ENCODE peak calls at places on chromosome 1, in five cellular contexts. One of them, this sample, is unnamed.

GRCh38 chr1:155884028-155884950 is 24.9 kb downstream of the SYT11 start:
- DNase-seq in HEK293T: no peak
- DNase-seq in NCI-H1092 treated with DMSO at 0.1 percent for 48 hours: no peak
- DNase-seq in effector memory CD4-positive, alpha-beta T cell: no peak
- DNase-seq in HS-27A: no peak
- DNase-seq in this sample: no peak

GRCh38 chr1:38000529-38001453 is 4.5 kb downstream of the FHL3 start:
- DNase-seq in HEK293T: no peak
- DNase-seq in NCI-H1092 treated with DMSO at 0.1 percent for 48 hours: no peak
- DNase-seq in effector memory CD4-positive, alpha-beta T cell: no peak
- DNase-seq in HS-27A: peak; percentile 83
- DNase-seq in this sample: no peak

GRCh38 chr1:157776971-157777386 is at the start of gene FCRL2:
- DNase-seq in HEK293T: no peak
- DNase-seq in NCI-H1092 treated with DMSO at 0.1 percent for 48 hours: no peak
- DNase-seq in effector memory CD4-positive, alpha-beta T cell: no peak
- DNase-seq in HS-27A: no peak
- DNase-seq in this sample: peak; percentile 32

GRCh38 chr1:101043776-101044175 is 18.2 kb upstream of the DPH5 start:
- DNase-seq in HEK293T: no peak
- DNase-seq in NCI-H1092 treated with DMSO at 0.1 percent for 48 hours: no peak
- DNase-seq in effector memory CD4-positive, alpha-beta T cell: no peak
- DNase-seq in HS-27A: no peak
- DNase-seq in this sample: no peak

GRCh38 chr1:54153548-54154439 is 994 bp upstream of the CDCP2 start:
- DNase-seq in HEK293T: peak; percentile 48
- DNase-seq in NCI-H1092 treated with DMSO at 0.1 percent for 48 hours: no peak
- DNase-seq in effector memory CD4-positive, alpha-beta T cell: no peak
- DNase-seq in HS-27A: no peak
- DNase-seq in this sample: no peak

GRCh38 chr1:167800241-167800640 is 78.5 kb downstream of the MPZL1 start:
- DNase-seq in HEK293T: no peak
- DNase-seq in NCI-H1092 treated with DMSO at 0.1 percent for 48 hours: no peak
- DNase-seq in effector memory CD4-positive, alpha-beta T cell: no peak
- DNase-seq in HS-27A: no peak
- DNase-seq in this sample: no peak

GRCh38 chr1:173097001-173097400 is 46.3 kb upstream of the TNFSF18 start:
- DNase-seq in HEK293T: no peak
- DNase-seq in NCI-H1092 treated with DMSO at 0.1 percent for 48 hours: no peak
- DNase-seq in effector memory CD4-positive, alpha-beta T cell: no peak
- DNase-seq in HS-27A: no peak
- DNase-seq in this sample: no peak

GRCh38 chr1:155069551-155070391 is 6.2 kb downstream of the EFNA4 start:
- DNase-seq in HEK293T: no peak
- DNase-seq in NCI-H1092 treated with DMSO at 0.1 percent for 48 hours: peak; percentile 93
- DNase-seq in effector memory CD4-positive, alpha-beta T cell: no peak
- DNase-seq in HS-27A: no peak
- DNase-seq in this sample: no peak

GRCh38 chr1:81428998-81429397 is 371.7 kb upstream of the ADGRL2 start:
- DNase-seq in HEK293T: no peak
- DNase-seq in NCI-H1092 treated with DMSO at 0.1 percent for 48 hours: no peak
- DNase-seq in effector memory CD4-positive, alpha-beta T cell: no peak
- DNase-seq in HS-27A: no peak
- DNase-seq in this sample: no peak

GRCh38 chr1:97094257-97094972 is 372.8 kb downstream of the PTBP2 start:
- DNase-seq in HEK293T: no peak
- DNase-seq in NCI-H1092 treated with DMSO at 0.1 percent for 48 hours: no peak
- DNase-seq in effector memory CD4-positive, alpha-beta T cell: no peak
- DNase-seq in HS-27A: peak; percentile 50
- DNase-seq in this sample: no peak

GRCh38 chr1:43214465-43215444 is 42.6 kb downstream of the CFAP57 start:
- DNase-seq in HEK293T: no peak
- DNase-seq in NCI-H1092 treated with DMSO at 0.1 percent for 48 hours: no peak
- DNase-seq in effector memory CD4-positive, alpha-beta T cell: no peak
- DNase-seq in HS-27A: no peak
- DNase-seq in this sample: no peak

GRCh38 chr1:201126832-201127754 is at the start of gene ASCL5:
- DNase-seq in HEK293T: no peak
- DNase-seq in NCI-H1092 treated with DMSO at 0.1 percent for 48 hours: peak; percentile 75
- DNase-seq in effector memory CD4-positive, alpha-beta T cell: no peak
- DNase-seq in HS-27A: no peak
- DNase-seq in this sample: no peak

GRCh38 chr1:236239186-236239585 is 42.6 kb downstream of the ERO1B start:
- DNase-seq in HEK293T: no peak
- DNase-seq in NCI-H1092 treated with DMSO at 0.1 percent for 48 hours: no peak
- DNase-seq in effector memory CD4-positive, alpha-beta T cell: no peak
- DNase-seq in HS-27A: no peak
- DNase-seq in this sample: no peak

GRCh38 chr1:215466361-215466760 is 100.7 kb upstream of the KCTD3 start:
- DNase-seq in HEK293T: no peak
- DNase-seq in NCI-H1092 treated with DMSO at 0.1 percent for 48 hours: no peak
- DNase-seq in effector memory CD4-positive, alpha-beta T cell: no peak
- DNase-seq in HS-27A: no peak
- DNase-seq in this sample: no peak

GRCh38 chr1:113930499-113931161 is 1.5 kb downstream of the HIPK1 start:
- DNase-seq in HEK293T: peak; percentile 42
- DNase-seq in NCI-H1092 treated with DMSO at 0.1 percent for 48 hours: no peak
- DNase-seq in effector memory CD4-positive, alpha-beta T cell: peak; percentile 83
- DNase-seq in HS-27A: no peak
- DNase-seq in this sample: peak; percentile 66

GRCh38 chr1:230176871-230177411 is 109.9 kb downstream of the GALNT2 start:
- DNase-seq in HEK293T: no peak
- DNase-seq in NCI-H1092 treated with DMSO at 0.1 percent for 48 hours: peak; percentile 95
- DNase-seq in effector memory CD4-positive, alpha-beta T cell: no peak
- DNase-seq in HS-27A: no peak
- DNase-seq in this sample: no peak

GRCh38 chr1:3657096-3657475 is 4.8 kb downstream of the TP73 start:
- DNase-seq in HEK293T: no peak
- DNase-seq in NCI-H1092 treated with DMSO at 0.1 percent for 48 hours: no peak
- DNase-seq in effector memory CD4-positive, alpha-beta T cell: no peak
- DNase-seq in HS-27A: no peak
- DNase-seq in this sample: no peak

GRCh38 chr1:181423301-181423918 is 59.9 kb upstream of the CACNA1E start:
- DNase-seq in HEK293T: peak; percentile 70
- DNase-seq in NCI-H1092 treated with DMSO at 0.1 percent for 48 hours: peak; percentile 85
- DNase-seq in effector memory CD4-positive, alpha-beta T cell: no peak
- DNase-seq in HS-27A: no peak
- DNase-seq in this sample: no peak

GRCh38 chr1:170770254-170770653 is 106.3 kb downstream of the PRRX1 start:
- DNase-seq in HEK293T: no peak
- DNase-seq in NCI-H1092 treated with DMSO at 0.1 percent for 48 hours: no peak
- DNase-seq in effector memory CD4-positive, alpha-beta T cell: no peak
- DNase-seq in HS-27A: no peak
- DNase-seq in this sample: no peak

GRCh38 chr1:171226757-171227370 is 21.4 kb upstream of the FMO1 start:
- DNase-seq in HEK293T: peak; percentile 68
- DNase-seq in NCI-H1092 treated with DMSO at 0.1 percent for 48 hours: peak; percentile 69
- DNase-seq in effector memory CD4-positive, alpha-beta T cell: no peak
- DNase-seq in HS-27A: no peak
- DNase-seq in this sample: no peak

GRCh38 chr1:169392406-169392805 is 24.4 kb downstream of the BLZF1 start:
- DNase-seq in HEK293T: no peak
- DNase-seq in NCI-H1092 treated with DMSO at 0.1 percent for 48 hours: no peak
- DNase-seq in effector memory CD4-positive, alpha-beta T cell: no peak
- DNase-seq in HS-27A: no peak
- DNase-seq in this sample: no peak

GRCh38 chr1:68442822-68443556 is 6.8 kb downstream of the RPE65 start:
- DNase-seq in HEK293T: peak; percentile 71
- DNase-seq in NCI-H1092 treated with DMSO at 0.1 percent for 48 hours: no peak
- DNase-seq in effector memory CD4-positive, alpha-beta T cell: no peak
- DNase-seq in HS-27A: peak; percentile 55
- DNase-seq in this sample: peak; percentile 17

GRCh38 chr1:94963864-94964263 is 37.0 kb upstream of the CNN3 start:
- DNase-seq in HEK293T: no peak
- DNase-seq in NCI-H1092 treated with DMSO at 0.1 percent for 48 hours: no peak
- DNase-seq in effector memory CD4-positive, alpha-beta T cell: no peak
- DNase-seq in HS-27A: no peak
- DNase-seq in this sample: no peak

GRCh38 chr1:228940931-228941330 is 205.7 kb downstream of the RHOU start:
- DNase-seq in HEK293T: no peak
- DNase-seq in NCI-H1092 treated with DMSO at 0.1 percent for 48 hours: no peak
- DNase-seq in effector memory CD4-positive, alpha-beta T cell: no peak
- DNase-seq in HS-27A: no peak
- DNase-seq in this sample: no peak

GRCh38 chr1:44217809-44218410 is 4.6 kb downstream of the DMAP1 start:
- DNase-seq in HEK293T: peak; percentile 73
- DNase-seq in NCI-H1092 treated with DMSO at 0.1 percent for 48 hours: peak; percentile 77
- DNase-seq in effector memory CD4-positive, alpha-beta T cell: peak; percentile 37
- DNase-seq in HS-27A: peak; percentile 43
- DNase-seq in this sample: peak; percentile 42

GRCh38 chr1:229108598-229109201 is 162.2 kb upstream of the RAB4A start:
- DNase-seq in HEK293T: no peak
- DNase-seq in NCI-H1092 treated with DMSO at 0.1 percent for 48 hours: no peak
- DNase-seq in effector memory CD4-positive, alpha-beta T cell: no peak
- DNase-seq in HS-27A: no peak
- DNase-seq in this sample: no peak

GRCh38 chr1:54871275-54872040 is 15.5 kb downstream of the DHCR24 start:
- DNase-seq in HEK293T: no peak
- DNase-seq in NCI-H1092 treated with DMSO at 0.1 percent for 48 hours: no peak
- DNase-seq in effector memory CD4-positive, alpha-beta T cell: no peak
- DNase-seq in HS-27A: no peak
- DNase-seq in this sample: no peak

GRCh38 chr1:29638281-29638680 is 402.0 kb downstream of the PTPRU start:
- DNase-seq in HEK293T: no peak
- DNase-seq in NCI-H1092 treated with DMSO at 0.1 percent for 48 hours: no peak
- DNase-seq in effector memory CD4-positive, alpha-beta T cell: no peak
- DNase-seq in HS-27A: no peak
- DNase-seq in this sample: no peak

GRCh38 chr1:19737413-19737812 is 62.3 kb downstream of the TMCO4 start:
- DNase-seq in HEK293T: no peak
- DNase-seq in NCI-H1092 treated with DMSO at 0.1 percent for 48 hours: peak; percentile 34
- DNase-seq in effector memory CD4-positive, alpha-beta T cell: no peak
- DNase-seq in HS-27A: no peak
- DNase-seq in this sample: no peak

This sample was measured in naive B cell.